ENCODE peak calls at places on chromosomes 7 and 10, in eight cellular contexts. D, F, K, E, O, R, J and B are unnamed samples.

GRCh38 chr10:77635402-77636227 is 2.0 kb downstream of the KCNMA1 start:
- DNase-seq in D (no peak), F (no peak), K (no peak), E (no peak), O (no peak), R (no peak), J (no peak), B (no peak)

GRCh38 chr10:101639141-101639900 is 51.2 kb downstream of the DPCD start:
- DNase-seq in D (no peak), F (no peak), K (no peak), E (no peak), O (no peak), R (no peak), J (no peak), B (no peak)

GRCh38 chr7:43583424-43584199 is 704 bp downstream of the STK17A start:
- DNase-seq in D (peak), F (no peak), K (peak), E (peak), O (peak), R (peak), J (peak), B (peak)

GRCh38 chr10:22340362-22341189 is 4.7 kb upstream of the SPAG6 start:
- DNase-seq in D (peak), F (no peak), K (peak), E (peak), O (peak), R (peak), J (peak), B (peak)

GRCh38 chr10:36534471-36535002 is 590.9 kb upstream of the ANKRD30A start:
- DNase-seq in D (peak), F (no peak), K (peak), E (peak), O (no peak), R (peak), J (no peak), B (no peak)

GRCh38 chr10:22753786-22754185 is 39.4 kb upstream of the PIP4K2A start:
- DNase-seq in D (no peak), F (no peak), K (no peak), E (no peak), O (no peak), R (no peak), J (no peak), B (no peak)

GRCh38 chr7:630111-630511 is 96.4 kb upstream of the DNAAF5 start:
- DNase-seq in D (no peak), F (no peak), K (no peak), E (no peak), O (no peak), R (no peak), J (no peak), B (peak)

GRCh38 chr7:41882271-41882670 is 179.4 kb upstream of the INHBA start:
- DNase-seq in D (no peak), F (no peak), K (no peak), E (no peak), O (no peak), R (no peak), J (no peak), B (no peak)

GRCh38 chr10:78894089-78894840 is 174.5 kb upstream of the ZMIZ1 start:
- DNase-seq in D (no peak), F (no peak), K (no peak), E (no peak), O (no peak), R (no peak), J (no peak), B (no peak)

GRCh38 chr10:77036993-77037734 is 600.4 kb downstream of the KCNMA1 start:
- DNase-seq in D (peak), F (no peak), K (no peak), E (peak), O (peak), R (peak), J (peak), B (no peak)

GRCh38 chr7:71488308-71488707 is 356.4 kb downstream of the GALNT17 start:
- DNase-seq in D (no peak), F (no peak), K (no peak), E (no peak), O (no peak), R (peak), J (no peak), B (no peak)

GRCh38 chr7:29265208-29265923 is 70.8 kb downstream of the CHN2 start:
- DNase-seq in D (no peak), F (no peak), K (peak), E (no peak), O (no peak), R (peak), J (peak), B (no peak)

GRCh38 chr7:74405899-74406512 is 47.7 kb upstream of the GTF2IRD1 start:
- DNase-seq in D (no peak), F (no peak), K (no peak), E (no peak), O (no peak), R (no peak), J (no peak), B (no peak)

GRCh38 chr10:74868392-74868791 is 42.0 kb downstream of the KAT6B start:
- DNase-seq in D (no peak), F (no peak), K (no peak), E (no peak), O (no peak), R (no peak), J (no peak), B (no peak)

GRCh38 chr10:119305860-119306513 is 98.6 kb downstream of the GRK5 start:
- DNase-seq in D (no peak), F (no peak), K (peak), E (no peak), O (peak), R (peak), J (peak), B (peak)

GRCh38 chr10:99364125-99364524 is 35.0 kb downstream of the CNNM1 start:
- DNase-seq in D (no peak), F (no peak), K (no peak), E (no peak), O (no peak), R (no peak), J (no peak), B (no peak)

GRCh38 chr10:103839867-103840746 is 15.3 kb downstream of the SH3PXD2A start:
- DNase-seq in D (no peak), F (no peak), K (no peak), E (no peak), O (no peak), R (no peak), J (no peak), B (peak)

GRCh38 chr10:88232978-88233537 is 350.1 kb downstream of the RNLS start:
- DNase-seq in D (no peak), F (no peak), K (no peak), E (peak), O (no peak), R (no peak), J (no peak), B (no peak)

GRCh38 chr10:28315140-28315539 is 12.3 kb upstream of the MPP7 start:
- DNase-seq in D (no peak), F (no peak), K (no peak), E (no peak), O (no peak), R (no peak), J (no peak), B (no peak)

GRCh38 chr7:103637080-103637479 is 191.1 kb upstream of the SLC26A5 start:
- DNase-seq in D (no peak), F (no peak), K (no peak), E (no peak), O (no peak), R (peak), J (no peak), B (no peak)

GRCh38 chr7:143205560-143206293 is 16.1 kb upstream of the TAS2R40 start:
- DNase-seq in D (no peak), F (no peak), K (peak), E (no peak), O (no peak), R (peak), J (peak), B (no peak)

GRCh38 chr10:92571649-92572048 is 2.2 kb downstream of the IDE start:
- DNase-seq in D (no peak), F (no peak), K (no peak), E (no peak), O (no peak), R (peak), J (no peak), B (no peak)

GRCh38 chr10:86372785-86373239 is 6.2 kb upstream of the GRID1 start:
- DNase-seq in D (peak), F (no peak), K (no peak), E (no peak), O (no peak), R (no peak), J (peak), B (no peak)

GRCh38 chr7:14836571-14837189 is 65.9 kb downstream of the DGKB start:
- DNase-seq in D (no peak), F (no peak), K (no peak), E (no peak), O (peak), R (peak), J (no peak), B (no peak)

GRCh38 chr10:77602913-77603528 is 34.6 kb downstream of the KCNMA1 start:
- DNase-seq in D (no peak), F (no peak), K (peak), E (no peak), O (no peak), R (no peak), J (no peak), B (no peak)

GRCh38 chr7:41942468-41943097 is 239.7 kb upstream of the INHBA start:
- DNase-seq in D (no peak), F (no peak), K (no peak), E (no peak), O (no peak), R (peak), J (no peak), B (peak)

GRCh38 chr7:131251371-131251770 is 76.3 kb upstream of the MKLN1 start:
- DNase-seq in D (no peak), F (no peak), K (no peak), E (no peak), O (no peak), R (no peak), J (no peak), B (no peak)